ENCODE peak calls at places on chromosome 5, in six cellular contexts. Z is AG08396; F is retina; H is cardiac muscle cell; A is activated T-helper 2 cell treated with anti-CD3 and anti-CD28 coated beads, Interferon-gamma antibody, Interleukin-2, Interleukin-4, amounts not matched to agents 10 μg/mL and 5 μg/mL and 100 μg/mL, durations not matched to agents 14 hours and 24 hours and 36 hours; N is neural progenitor cell. X is an unnamed sample.

GRCh38 chr5:766666-767431 is 17.7 kb downstream of the ZDHHC11B start:
- DNase-seq in N (no peak), Z (no peak), H (no peak), A (no peak), F (no peak), X (no peak)

GRCh38 chr5:78203815-78204214 is 90.7 kb downstream of the AP3B1 start:
- DNase-seq in A (no peak), F (no peak), Z (no peak), N (no peak), H (no peak), X (no peak)

GRCh38 chr5:141845371-141845821 is 32.8 kb downstream of the PCDH1 start:
- DNase-seq in F (no peak), N (peak; percentile 65), A (no peak), Z (no peak), H (no peak), X (no peak)

GRCh38 chr5:16346380-16346779 is 119.2 kb downstream of the ZNF622 start:
- DNase-seq in N (no peak), Z (no peak), A (no peak), H (no peak), F (no peak), X (no peak)

GRCh38 chr5:174204914-174205313 is 159.4 kb downstream of the NSG2 start:
- DNase-seq in Z (no peak), N (peak; percentile 84), A (no peak), F (no peak), H (peak; percentile 55), X (no peak)

GRCh38 chr5:151799407-151799806 is 27.7 kb downstream of the G3BP1 start:
- DNase-seq in A (no peak), N (no peak), Z (no peak), F (no peak), H (no peak), X (no peak)

GRCh38 chr5:34687269-34688011 is 31.3 kb downstream of the RAI14 start:
- DNase-seq in H (no peak), Z (no peak), F (no peak), N (no peak), A (no peak), X (no peak)

GRCh38 chr5:33068786-33069185 is 357.7 kb downstream of the NPR3 start:
- DNase-seq in N (no peak), Z (no peak), A (no peak), F (no peak), H (no peak), X (no peak)

GRCh38 chr5:94745786-94746730 is 127.6 kb downstream of the SLF1 start:
- DNase-seq in F (no peak), N (no peak), A (no peak), Z (no peak), H (no peak), X (no peak)

X was measured in endothelial cell.